ENCODE peak calls at places on chromosomes 11 and 22, in five cellular contexts. One of them, this sample, is unnamed.

GRCh38 chr11:11669447-11669846 is 47.6 kb upstream of the GALNT18 start:
- DNase-seq in fibroblast of the conjunctiva: no peak
- DNase-seq in BJ: no peak
- DNase-seq in fibroblast of villous mesenchyme: peak
- DNase-seq in central memory CD8-positive, alpha-beta T cell: no peak
- DNase-seq in this sample: no peak

GRCh38 chr11:64100782-64101358 is 65.0 kb downstream of the MACROD1 start:
- DNase-seq in fibroblast of the conjunctiva: no peak
- DNase-seq in BJ: no peak
- DNase-seq in fibroblast of villous mesenchyme: no peak
- DNase-seq in central memory CD8-positive, alpha-beta T cell: no peak
- DNase-seq in this sample: no peak

GRCh38 chr22:36763576-36763975 is 12.3 kb downstream of the IFT27 start:
- DNase-seq in fibroblast of the conjunctiva: no peak
- DNase-seq in BJ: no peak
- DNase-seq in fibroblast of villous mesenchyme: no peak
- DNase-seq in central memory CD8-positive, alpha-beta T cell: no peak
- DNase-seq in this sample: no peak

GRCh38 chr22:36301384-36301828 is 48.5 kb downstream of the APOL1 start:
- DNase-seq in fibroblast of the conjunctiva: peak
- DNase-seq in BJ: no peak
- DNase-seq in fibroblast of villous mesenchyme: peak
- DNase-seq in central memory CD8-positive, alpha-beta T cell: peak
- DNase-seq in this sample: peak

GRCh38 chr11:69468911-69469885 is 12.3 kb upstream of the LINC01488 start:
- DNase-seq in fibroblast of the conjunctiva: no peak
- DNase-seq in BJ: no peak
- DNase-seq in fibroblast of villous mesenchyme: no peak
- DNase-seq in central memory CD8-positive, alpha-beta T cell: no peak
- DNase-seq in this sample: no peak

GRCh38 chr11:9613830-9614762 is 40.6 kb downstream of the WEE1 start:
- DNase-seq in fibroblast of the conjunctiva: peak
- DNase-seq in BJ: peak
- DNase-seq in fibroblast of villous mesenchyme: peak
- DNase-seq in central memory CD8-positive, alpha-beta T cell: peak
- DNase-seq in this sample: peak

GRCh38 chr11:72828081-72828567 is 13.9 kb downstream of the ATG16L2 start:
- DNase-seq in fibroblast of the conjunctiva: no peak
- DNase-seq in BJ: no peak
- DNase-seq in fibroblast of villous mesenchyme: peak
- DNase-seq in central memory CD8-positive, alpha-beta T cell: no peak
- DNase-seq in this sample: no peak

GRCh38 chr11:1656670-1657069 is 27.1 kb downstream of the KRTAP5-5 start:
- DNase-seq in fibroblast of the conjunctiva: no peak
- DNase-seq in BJ: no peak
- DNase-seq in fibroblast of villous mesenchyme: no peak
- DNase-seq in central memory CD8-positive, alpha-beta T cell: no peak
- DNase-seq in this sample: no peak

GRCh38 chr22:24265734-24266133 is 4.9 kb upstream of the SPECC1L start:
- DNase-seq in fibroblast of the conjunctiva: no peak
- DNase-seq in BJ: no peak
- DNase-seq in fibroblast of villous mesenchyme: no peak
- DNase-seq in central memory CD8-positive, alpha-beta T cell: no peak
- DNase-seq in this sample: no peak

GRCh38 chr11:42528471-42528870 is 783.3 kb upstream of the API5 start:
- DNase-seq in fibroblast of the conjunctiva: no peak
- DNase-seq in BJ: no peak
- DNase-seq in fibroblast of villous mesenchyme: no peak
- DNase-seq in central memory CD8-positive, alpha-beta T cell: no peak
- DNase-seq in this sample: no peak

GRCh38 chr11:44338721-44339529 is 29.0 kb upstream of the ALX4 start:
- DNase-seq in fibroblast of the conjunctiva: no peak
- DNase-seq in BJ: no peak
- DNase-seq in fibroblast of villous mesenchyme: no peak
- DNase-seq in central memory CD8-positive, alpha-beta T cell: no peak
- DNase-seq in this sample: no peak

GRCh38 chr22:26448941-26449340 is 19.9 kb downstream of the ASPHD2 start:
- DNase-seq in fibroblast of the conjunctiva: no peak
- DNase-seq in BJ: no peak
- DNase-seq in fibroblast of villous mesenchyme: no peak
- DNase-seq in central memory CD8-positive, alpha-beta T cell: no peak
- DNase-seq in this sample: no peak

GRCh38 chr11:131253142-131253884 is 117.1 kb upstream of the NTM start:
- DNase-seq in fibroblast of the conjunctiva: no peak
- DNase-seq in BJ: no peak
- DNase-seq in fibroblast of villous mesenchyme: peak
- DNase-seq in central memory CD8-positive, alpha-beta T cell: no peak
- DNase-seq in this sample: no peak

GRCh38 chr22:47497666-47498065 is 735.2 kb downstream of the TBC1D22A start:
- DNase-seq in fibroblast of the conjunctiva: no peak
- DNase-seq in BJ: no peak
- DNase-seq in fibroblast of villous mesenchyme: no peak
- DNase-seq in central memory CD8-positive, alpha-beta T cell: no peak
- DNase-seq in this sample: no peak

GRCh38 chr11:92269021-92269420 is 44.4 kb downstream of the FAT3 start:
- DNase-seq in fibroblast of the conjunctiva: peak
- DNase-seq in BJ: peak
- DNase-seq in fibroblast of villous mesenchyme: peak
- DNase-seq in central memory CD8-positive, alpha-beta T cell: no peak
- DNase-seq in this sample: peak

GRCh38 chr11:37474889-37475288 is 876.9 kb upstream of the RAG2 start:
- DNase-seq in fibroblast of the conjunctiva: no peak
- DNase-seq in BJ: no peak
- DNase-seq in fibroblast of villous mesenchyme: peak
- DNase-seq in central memory CD8-positive, alpha-beta T cell: no peak
- DNase-seq in this sample: no peak

GRCh38 chr11:99548264-99548663 is 527.5 kb downstream of the CNTN5 start:
- DNase-seq in fibroblast of the conjunctiva: no peak
- DNase-seq in BJ: no peak
- DNase-seq in fibroblast of villous mesenchyme: no peak
- DNase-seq in central memory CD8-positive, alpha-beta T cell: no peak
- DNase-seq in this sample: no peak

GRCh38 chr22:37220543-37220968 is 8.3 kb upstream of the SSTR3 start:
- DNase-seq in fibroblast of the conjunctiva: no peak
- DNase-seq in BJ: no peak
- DNase-seq in fibroblast of villous mesenchyme: no peak
- DNase-seq in central memory CD8-positive, alpha-beta T cell: no peak
- DNase-seq in this sample: no peak

GRCh38 chr11:114061053-114062049 is 1.8 kb downstream of the ZBTB16 start:
- DNase-seq in fibroblast of the conjunctiva: no peak
- DNase-seq in BJ: no peak
- DNase-seq in fibroblast of villous mesenchyme: peak
- DNase-seq in central memory CD8-positive, alpha-beta T cell: no peak
- DNase-seq in this sample: no peak

GRCh38 chr11:100981196-100981824 is 148.3 kb downstream of the PGR start:
- DNase-seq in fibroblast of the conjunctiva: no peak
- DNase-seq in BJ: no peak
- DNase-seq in fibroblast of villous mesenchyme: no peak
- DNase-seq in central memory CD8-positive, alpha-beta T cell: no peak
- DNase-seq in this sample: no peak

GRCh38 chr11:44842219-44842618 is 108.5 kb downstream of the TP53I11 start:
- DNase-seq in fibroblast of the conjunctiva: peak
- DNase-seq in BJ: peak
- DNase-seq in fibroblast of villous mesenchyme: peak
- DNase-seq in central memory CD8-positive, alpha-beta T cell: no peak
- DNase-seq in this sample: peak

GRCh38 chr11:70580036-70580805 is 181.9 kb downstream of the CTTN start:
- DNase-seq in fibroblast of the conjunctiva: no peak
- DNase-seq in BJ: no peak
- DNase-seq in fibroblast of villous mesenchyme: no peak
- DNase-seq in central memory CD8-positive, alpha-beta T cell: no peak
- DNase-seq in this sample: no peak

GRCh38 chr22:25650834-25651233 is 86.4 kb downstream of the GRK3 start:
- DNase-seq in fibroblast of the conjunctiva: no peak
- DNase-seq in BJ: no peak
- DNase-seq in fibroblast of villous mesenchyme: no peak
- DNase-seq in central memory CD8-positive, alpha-beta T cell: no peak
- DNase-seq in this sample: no peak

GRCh38 chr22:27507066-27507715 is 294.4 kb downstream of the MN1 start:
- DNase-seq in fibroblast of the conjunctiva: no peak
- DNase-seq in BJ: no peak
- DNase-seq in fibroblast of villous mesenchyme: no peak
- DNase-seq in central memory CD8-positive, alpha-beta T cell: no peak
- DNase-seq in this sample: no peak

GRCh38 chr11:48242501-48242900 is 2.4 kb upstream of the OR4X2 start:
- DNase-seq in fibroblast of the conjunctiva: no peak
- DNase-seq in BJ: no peak
- DNase-seq in fibroblast of villous mesenchyme: no peak
- DNase-seq in central memory CD8-positive, alpha-beta T cell: no peak
- DNase-seq in this sample: no peak

GRCh38 chr11:77776455-77776854 is 44.1 kb downstream of the RSF1 start:
- DNase-seq in fibroblast of the conjunctiva: peak
- DNase-seq in BJ: no peak
- DNase-seq in fibroblast of villous mesenchyme: peak
- DNase-seq in central memory CD8-positive, alpha-beta T cell: no peak
- DNase-seq in this sample: no peak

GRCh38 chr11:117219455-117219854 is 12.4 kb downstream of the PCSK7 start:
- DNase-seq in fibroblast of the conjunctiva: no peak
- DNase-seq in BJ: no peak
- DNase-seq in fibroblast of villous mesenchyme: no peak
- DNase-seq in central memory CD8-positive, alpha-beta T cell: no peak
- DNase-seq in this sample: no peak

GRCh38 chr22:25661067-25661466 is 80.9 kb upstream of the MYO18B start:
- DNase-seq in fibroblast of the conjunctiva: peak
- DNase-seq in BJ: no peak
- DNase-seq in fibroblast of villous mesenchyme: no peak
- DNase-seq in central memory CD8-positive, alpha-beta T cell: no peak
- DNase-seq in this sample: no peak

GRCh38 chr11:107741044-107741823 is 29.4 kb upstream of the SLN start:
- DNase-seq in fibroblast of the conjunctiva: peak
- DNase-seq in BJ: no peak
- DNase-seq in fibroblast of villous mesenchyme: peak
- DNase-seq in central memory CD8-positive, alpha-beta T cell: no peak
- DNase-seq in this sample: no peak

GRCh38 chr11:110349109-110349996 is 52.9 kb upstream of the RDX start:
- DNase-seq in fibroblast of the conjunctiva: no peak
- DNase-seq in BJ: no peak
- DNase-seq in fibroblast of villous mesenchyme: no peak
- DNase-seq in central memory CD8-positive, alpha-beta T cell: no peak
- DNase-seq in this sample: no peak